ENCODE peak calls at places on chromosomes 4 and X, in eight cellular contexts. I is breast epithelium, J is HCT116, D is tibial nerve, T is uterus, M is A549, K is testis, W is stomach. G is an unnamed sample.

GRCh38 chrX:48179691-48180090 is 16.9 kb downstream of the SSX5 start:
- DNase-seq in I (no peak), J (no peak), D (no peak), T (no peak), M (no peak), K (no peak), W (no peak), G (no peak)

GRCh38 chr4:108492816-108493595 is 127.4 kb upstream of the RPL34 start:
- DNase-seq in I (no peak), J (peak), D (no peak), T (no peak), M (no peak), K (no peak), W (no peak), G (no peak)

GRCh38 chrX:134377537-134377936 is 82.4 kb upstream of the HPRT1 start:
- DNase-seq in I (no peak), J (no peak), D (no peak), T (no peak), M (no peak), K (peak), W (no peak), G (no peak)

GRCh38 chr4:177427097-177427665 is 15.1 kb downstream of the AGA start:
- DNase-seq in I (no peak), J (no peak), D (no peak), T (no peak), M (no peak), K (no peak), W (no peak), G (no peak)

GRCh38 chrX:109472939-109473713 is 8.8 kb downstream of the GUCY2F start:
- DNase-seq in I (no peak), J (peak), D (no peak), T (no peak), M (no peak), K (peak), W (no peak), G (no peak)

GRCh38 chr4:110628321-110629213 is 5.7 kb upstream of the PITX2 start:
- DNase-seq in I (no peak), J (no peak), D (no peak), T (no peak), M (no peak), K (no peak), W (no peak), G (no peak)

GRCh38 chr4:74598611-74599325 is 153.8 kb downstream of the AREG start:
- DNase-seq in I (no peak), J (no peak), D (no peak), T (no peak), M (no peak), K (no peak), W (no peak), G (no peak)

GRCh38 chrX:16745659-16746058 is 26.2 kb downstream of the SYAP1 start:
- DNase-seq in I (no peak), J (no peak), D (no peak), T (no peak), M (no peak), K (no peak), W (no peak), G (no peak)

GRCh38 chr4:8276358-8277240 is 7.0 kb downstream of the HTRA3 start:
- DNase-seq in I (no peak), J (no peak), D (no peak), T (no peak), M (no peak), K (no peak), W (peak), G (peak)

GRCh38 chrX:124033821-124034220 is 72.3 kb downstream of the STAG2 start:
- DNase-seq in I (no peak), J (no peak), D (no peak), T (no peak), M (no peak), K (no peak), W (no peak), G (no peak)

GRCh38 chrX:110531873-110532272 is 173.2 kb downstream of the RTL9 start:
- DNase-seq in I (no peak), J (no peak), D (no peak), T (no peak), M (no peak), K (no peak), W (no peak), G (no peak)

GRCh38 chr4:136864580-136865185 is 667.6 kb downstream of the PCDH18 start:
- DNase-seq in I (no peak), J (peak), D (no peak), T (peak), M (peak), K (peak), W (no peak), G (no peak)

GRCh38 chr4:27775156-27775555 is 914.5 kb downstream of the STIM2 start:
- DNase-seq in I (no peak), J (no peak), D (no peak), T (no peak), M (no peak), K (no peak), W (no peak), G (no peak)

GRCh38 chr4:38023347-38024202 is 63.4 kb downstream of the PTTG2 start:
- DNase-seq in I (no peak), J (no peak), D (no peak), T (no peak), M (no peak), K (no peak), W (no peak), G (no peak)

GRCh38 chr4:38028556-38028955 is 68.4 kb downstream of the PTTG2 start:
- DNase-seq in I (no peak), J (no peak), D (no peak), T (peak), M (no peak), K (no peak), W (no peak), G (no peak)

GRCh38 chr4:38025665-38026064 is 65.5 kb downstream of the PTTG2 start:
- DNase-seq in I (no peak), J (no peak), D (no peak), T (no peak), M (no peak), K (no peak), W (no peak), G (no peak)

GRCh38 chr4:38024203-38024504 is 64.0 kb downstream of the PTTG2 start:
- DNase-seq in I (no peak), J (no peak), D (no peak), T (peak), M (no peak), K (peak), W (no peak), G (no peak)

GRCh38 chr4:38026138-38026740 is 66.0 kb downstream of the PTTG2 start:
- DNase-seq in I (no peak), J (no peak), D (no peak), T (peak), M (no peak), K (no peak), W (no peak), G (no peak)
- H3K27ac ChIP-seq in I (no peak), J (no peak), D (no peak), T (peak), M (no peak), K (no peak), W (no peak), G (no peak)

DNA sequence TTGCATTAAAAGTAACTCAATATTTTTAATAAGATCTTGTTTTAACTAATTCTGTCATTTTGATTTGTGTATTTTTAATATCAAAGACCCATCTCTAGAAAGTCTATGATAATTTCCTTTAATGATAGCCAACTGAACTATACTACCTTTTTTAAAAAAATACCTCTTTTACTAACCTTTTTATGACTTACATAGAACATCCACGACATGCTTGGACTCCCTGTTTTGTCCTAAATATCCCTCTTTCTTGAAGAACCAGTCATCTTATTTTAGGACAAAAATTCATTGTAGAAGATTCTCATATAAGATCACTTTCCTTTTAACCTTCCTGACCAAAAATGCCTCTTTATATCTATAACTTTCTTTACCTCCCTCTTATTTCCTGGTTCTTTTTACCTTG is 76.8 kb upstream of the GC start:
- DNase-seq in I (no peak), J (peak), D (no peak), T (no peak), M (no peak), K (no peak), W (no peak), G (no peak)
- TF ChIP-seq CTCF in I (no peak), J (no peak), D (no peak), T (no peak), M (no peak), K (no peak), W (no peak), G (no peak)

GRCh38 chr4:121397941-121398601 is 17.3 kb upstream of the QRFPR start:
- DNase-seq in I (no peak), J (no peak), D (no peak), T (no peak), M (no peak), K (no peak), W (no peak), G (no peak)
- TF ChIP-seq POLR2A in I (no peak), J (no peak), D (no peak), T (no peak), M (no peak), K (no peak), W (no peak), G (no peak)

GRCh38 chr4:54783402-54784110 is 125.8 kb downstream of the KIT start:
- DNase-seq in I (no peak), J (no peak), D (no peak), T (no peak), M (no peak), K (no peak), W (peak), G (no peak)
- H3K27ac ChIP-seq in I (peak), J (no peak), D (no peak), T (peak), M (no peak), K (no peak), W (peak), G (peak)

GRCh38 chrX:30973784-30974427 is 84.9 kb upstream of the TAB3 start:
- DNase-seq in I (no peak), J (no peak), D (no peak), T (no peak), M (no peak), K (peak), W (no peak), G (no peak)

GRCh38 chrX:30967516-30967915 is 78.5 kb upstream of the TAB3 start:
- DNase-seq in I (no peak), J (no peak), D (no peak), T (no peak), M (no peak), K (no peak), W (no peak), G (no peak)

GRCh38 chrX:30975467-30975866 is 86.4 kb upstream of the TAB3 start:
- DNase-seq in I (no peak), J (no peak), D (no peak), T (no peak), M (no peak), K (no peak), W (no peak), G (no peak)

DNA sequence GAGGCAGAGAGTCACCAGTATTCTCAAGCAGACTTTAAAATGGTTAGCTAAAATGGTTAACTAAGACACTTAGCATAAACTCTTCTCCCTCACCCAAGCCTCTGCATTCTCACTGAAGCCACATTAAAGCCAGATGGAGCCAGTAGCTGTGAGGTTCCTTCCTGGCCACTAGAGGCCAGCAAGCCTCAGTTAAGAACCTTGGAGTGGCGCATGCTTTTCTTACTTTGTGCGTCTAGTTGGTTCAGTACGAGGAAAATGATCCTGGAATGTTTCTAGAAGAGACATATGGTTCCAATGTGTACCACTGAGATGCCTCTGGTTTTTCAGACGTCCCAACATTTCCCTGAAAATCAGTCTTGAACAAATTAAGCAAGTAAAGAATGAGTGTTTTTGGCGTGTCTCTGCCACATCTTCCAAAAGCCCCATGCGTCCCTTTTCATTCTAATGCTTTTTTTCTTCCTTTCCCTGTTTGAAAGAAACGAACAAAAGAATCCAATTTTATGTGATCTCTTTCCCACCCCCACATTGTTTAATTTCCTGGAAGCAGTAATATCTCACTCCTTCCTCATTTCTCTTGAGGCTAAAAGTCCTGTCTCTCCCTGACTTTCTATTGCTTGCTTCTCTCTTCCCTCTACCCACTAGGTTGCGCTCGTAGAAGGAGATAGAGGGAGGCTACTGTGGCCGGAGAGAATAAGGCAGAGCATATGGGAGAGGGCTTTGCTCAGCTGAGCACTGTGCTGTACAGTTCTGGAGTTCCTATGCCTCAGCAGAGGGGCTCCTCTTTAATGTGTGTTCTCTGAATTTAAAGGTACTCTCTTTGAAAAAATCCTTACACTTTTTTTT is 82.9 kb upstream of the TAB3 start:
- DNase-seq in I (no peak), J (no peak), D (no peak), T (no peak), M (peak), K (peak), W (peak), G (no peak)
- TF ChIP-seq CTCF in I (peak), J (peak), D (peak), T (peak), M (peak), K (peak), W (peak), G (peak)

GRCh38 chrX:154019633-154020499 is at the start of gene IRAK1:
- DNase-seq in I (no peak), J (no peak), D (peak), T (no peak), M (peak), K (no peak), W (peak), G (peak)
- TF ChIP-seq POLR2A in I (no peak), J (peak), D (peak), T (peak), M (peak), K (no peak), W (no peak), G (peak)

GRCh38 chr4:69860521-69861298 is 765 bp upstream of the SULT1E1 start:
- DNase-seq in I (no peak), J (no peak), D (no peak), T (no peak), M (no peak), K (no peak), W (no peak), G (no peak)

GRCh38 chr4:69855822-69856221 is 4.1 kb downstream of the SULT1E1 start:
- DNase-seq in I (no peak), J (no peak), D (no peak), T (no peak), M (no peak), K (no peak), W (no peak), G (no peak)

GRCh38 chr4:69860007-69860406 is at the start of gene SULT1E1:
- DNase-seq in I (no peak), J (no peak), D (no peak), T (no peak), M (no peak), K (no peak), W (no peak), G (no peak)

GRCh38 chr4:69859140-69859539 is 805 bp downstream of the SULT1E1 start:
- DNase-seq in I (no peak), J (no peak), D (no peak), T (no peak), M (no peak), K (no peak), W (no peak), G (no peak)

GRCh38 chr4:69858683-69859082 is 1.3 kb downstream of the SULT1E1 start:
- DNase-seq in I (no peak), J (no peak), D (no peak), T (no peak), M (no peak), K (no peak), W (no peak), G (no peak)
- H3K27ac ChIP-seq in I (no peak), J (no peak), D (no peak), T (no peak), M (no peak), K (no peak), W (peak), G (no peak)

GRCh38 chrX:10126834-10127233 is 29.9 kb upstream of the CLCN4 start:
- DNase-seq in I (no peak), J (no peak), D (no peak), T (no peak), M (no peak), K (no peak), W (no peak), G (peak)

GRCh38 chrX:10129229-10129628 is 27.5 kb upstream of the CLCN4 start:
- DNase-seq in I (no peak), J (no peak), D (no peak), T (no peak), M (no peak), K (no peak), W (no peak), G (no peak)

GRCh38 chrX:10126044-10126443 is 30.7 kb upstream of the CLCN4 start:
- DNase-seq in I (no peak), J (no peak), D (no peak), T (no peak), M (no peak), K (no peak), W (no peak), G (no peak)

GRCh38 chrX:10130354-10130753 is 26.4 kb upstream of the CLCN4 start:
- DNase-seq in I (no peak), J (no peak), D (no peak), T (no peak), M (no peak), K (no peak), W (no peak), G (no peak)

GRCh38 chrX:10128386-10128785 is 28.4 kb upstream of the CLCN4 start:
- DNase-seq in I (no peak), J (no peak), D (no peak), T (no peak), M (no peak), K (no peak), W (no peak), G (no peak)
- TF ChIP-seq CTCF in I (no peak), J (no peak), D (no peak), T (no peak), M (no peak), K (no peak), W (no peak), G (no peak)

GRCh38 chr4:24973471-24974251 is 57.1 kb downstream of the LGI2 start:
- DNase-seq in I (peak), J (no peak), D (no peak), T (no peak), M (peak), K (peak), W (peak), G (no peak)
- TF ChIP-seq POLR2A in I (no peak), J (no peak), D (no peak), T (no peak), M (no peak), K (no peak), W (no peak), G (no peak)